ENCODE peak calls at places on chromosomes 3 and 15, in eight cellular contexts. L is left ventricle myocardium inferior; M is tibial artery; Z is HCT116; U is thoracic aorta; G is astrocyte; F is naive thymus-derived CD4-positive, alpha-beta T cell; P is body of pancreas. D is an unnamed sample. For H3K4me1, the result is how much of the 10 kb centered on the place peaks cover.

GRCh38 chr3:11734-12133 is 184.8 kb upstream of the CHL1 start:
- DNase-seq in Z (no peak), U (no peak), F (no peak), L (peak), M (no peak), G (no peak), P (no peak), D (no peak)

GRCh38 chr15:41796457-41796856 is 22.2 kb downstream of the MAPKBP1 start:
- DNase-seq in G (no peak), Z (no peak), L (no peak), U (no peak), F (no peak), M (no peak), P (no peak), D (no peak)

GRCh38 chr3:183802989-183803388 is 22.4 kb downstream of the MAP6D1 start:
- DNase-seq in M (no peak), F (no peak), P (peak), L (no peak), Z (no peak), G (peak), U (no peak), D (no peak)

GRCh38 chr15:96230557-96231181 is 99.8 kb upstream of the NR2F2 start:
- DNase-seq in F (no peak), Z (no peak), U (no peak), M (no peak), L (no peak), P (no peak), G (peak), D (no peak)

GRCh38 chr15:28935316-28935715 is 49.5 kb downstream of the APBA2 start:
- DNase-seq in P (no peak), Z (no peak), F (peak), L (no peak), U (no peak), G (no peak), M (no peak), D (no peak)

GRCh38 chr15:82952156-82953081 is at the start of gene HOMER2:
- DNase-seq in L (peak), Z (no peak), M (no peak), U (no peak), G (peak), F (peak), P (peak), D (no peak)

GRCh38 chr15:67903708-67904107 is 63.9 kb upstream of the RNU6-1 start:
- DNase-seq in F (no peak), L (no peak), P (no peak), M (no peak), U (no peak), Z (no peak), G (no peak), D (no peak)

GRCh38 chr15:69314174-69314573 is 15.5 kb downstream of the PAQR5 start:
- DNase-seq in U (no peak), P (no peak), G (no peak), L (no peak), F (no peak), Z (no peak), M (no peak), D (peak)

GRCh38 chr3:79654019-79654418 is 113.8 kb downstream of the ROBO1 start:
- DNase-seq in G (no peak), L (no peak), F (no peak), Z (no peak), M (no peak), P (no peak), U (no peak), D (no peak)

GRCh38 chr3:105022813-105023212 is 343.9 kb upstream of the ALCAM start:
- DNase-seq in F (no peak), G (no peak), Z (no peak), M (no peak), L (no peak), U (no peak), P (no peak), D (no peak)

GRCh38 chr3:98985406-98985805 is 83.9 kb upstream of the DCBLD2 start:
- DNase-seq in P (no peak), L (no peak), F (no peak), G (no peak), M (no peak), Z (no peak), U (no peak), D (no peak)

GRCh38 chr3:69751118-69751517 is 11.9 kb downstream of the MITF start:
- DNase-seq in L (no peak), Z (no peak), M (no peak), G (no peak), U (no peak), F (no peak), P (no peak), D (no peak)

GRCh38 chr3:107028626-107029025 is 348.6 kb upstream of the CCDC54 start:
- DNase-seq in P (no peak), U (no peak), L (no peak), F (no peak), M (no peak), G (no peak), Z (no peak), D (no peak)

GRCh38 chr3:127233371-127233770 is 40.4 kb downstream of the PRR23E start:
- DNase-seq in Z (no peak), U (no peak), F (peak), M (no peak), G (no peak), P (no peak), L (no peak), D (no peak)

GRCh38 chr3:72659609-72660008 is 188.6 kb downstream of the SHQ1 start:
- DNase-seq in F (no peak), M (no peak), L (no peak), G (no peak), Z (no peak), P (peak), U (no peak), D (no peak)

GRCh38 chr3:170862618-170863374 is 7.2 kb downstream of the RPL22L1 start:
- DNase-seq in G (peak), U (no peak), Z (no peak), P (no peak), M (no peak), L (no peak), F (no peak), D (no peak)

GRCh38 chr3:30333903-30334302 is 272.5 kb upstream of the TGFBR2 start:
- DNase-seq in F (no peak), M (no peak), G (peak), U (no peak), L (no peak), Z (no peak), P (no peak), D (no peak)

GRCh38 chr15:35243758-35244157 is 158.7 kb upstream of the NANOGP8 start:
- DNase-seq in Z (no peak), M (no peak), P (no peak), L (no peak), G (no peak), U (no peak), F (no peak), D (no peak)

GRCh38 chr15:28955160-28955502 is 69.4 kb downstream of the APBA2 start:
- DNase-seq in F (peak), L (no peak), Z (no peak), P (no peak), M (no peak), G (peak), U (no peak), D (no peak)

GRCh38 chr3:312170-312569 is 115.6 kb downstream of the CHL1 start:
- DNase-seq in L (no peak), U (no peak), M (no peak), Z (no peak), F (no peak), G (no peak), P (no peak), D (no peak)

GRCh38 chr3:139425745-139426400 is 36.4 kb upstream of the COPB2 start:
- DNase-seq in U (no peak), F (no peak), Z (no peak), G (no peak), L (no peak), P (no peak), M (no peak), D (no peak)

GRCh38 chr3:184506579-184506978 is 55.0 kb upstream of the EPHB3 start:
- DNase-seq in M (no peak), U (no peak), F (no peak), Z (no peak), G (peak), P (no peak), L (no peak), D (no peak)

GRCh38 chr3:25424238-25425013 is 3.6 kb upstream of the RARB start:
- DNase-seq in F (no peak), P (no peak), Z (no peak), G (no peak), U (no peak), L (no peak), M (no peak), D (no peak)

GRCh38 chr3:187986514-187986934 is 167.4 kb upstream of the LPP start:
- DNase-seq in F (no peak), L (no peak), Z (peak), M (no peak), P (no peak), G (peak), U (no peak), D (no peak)

GRCh38 chr3:134656211-134656800 is 5.5 kb upstream of the KY start:
- DNase-seq in U (no peak), Z (no peak), P (no peak), L (no peak), G (no peak), F (no peak), M (no peak), D (no peak)

GRCh38 chr3:149015383-149015782 is 24.0 kb downstream of the GYG1 start:
- DNase-seq in Z (no peak), M (no peak), U (no peak), G (no peak), F (no peak), L (no peak), P (no peak), D (no peak)

GRCh38 chr3:13419356-13420050 is 619 bp downstream of the NUP210 start:
- DNase-seq in F (peak), Z (no peak), P (peak), U (no peak), G (no peak), L (peak), M (no peak), D (no peak)

GRCh38 chr15:100759116-100759515 is 120.5 kb upstream of the ALDH1A3 start:
- DNase-seq in P (no peak), L (no peak), M (no peak), G (peak), U (no peak), F (no peak), Z (no peak), D (no peak)

DNA sequence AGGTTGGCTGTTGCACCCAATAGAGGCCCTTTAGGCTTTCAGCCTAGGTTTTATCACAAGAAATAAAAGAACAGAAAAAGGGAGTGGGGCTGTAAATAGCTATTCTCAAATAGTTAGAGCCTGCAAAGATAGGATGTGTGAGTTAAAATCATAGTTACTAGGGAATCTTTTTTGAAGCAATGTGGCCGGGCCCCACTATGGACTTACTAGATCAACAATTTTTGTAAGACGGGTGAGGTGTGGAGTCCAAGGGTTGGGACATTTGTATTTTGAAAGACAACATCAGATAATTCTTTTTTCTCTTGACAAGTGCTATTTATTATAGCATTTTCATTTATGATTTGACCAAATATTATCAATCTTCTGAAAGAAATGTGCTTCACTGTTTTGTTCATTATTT is 5.8 kb downstream of the NECTIN3 start:
- DNase-seq in M (no peak), G (no peak), P (no peak), U (no peak), L (no peak), F (no peak), Z (no peak), D (no peak)
- H3K4me1 ChIP-seq in M (under half), G (under half), P (under half), U (under half), L (under half), F (under half), Z (half or more), D (under half)

GRCh38 chr3:8458235-8458634 is 43.4 kb upstream of the LMCD1 start:
- DNase-seq in P (no peak), F (no peak), G (peak), M (no peak), L (no peak), U (no peak), Z (no peak), D (no peak)

GRCh38 chr3:8455451-8456117 is 46.0 kb upstream of the LMCD1 start:
- DNase-seq in G (no peak), L (no peak), F (no peak), Z (no peak), M (no peak), P (no peak), U (no peak), D (no peak)

GRCh38 chr3:8458711-8459110 is 42.9 kb upstream of the LMCD1 start:
- DNase-seq in F (no peak), L (no peak), G (peak), M (peak), Z (no peak), P (no peak), U (peak), D (no peak)

GRCh38 chr3:8457039-8457438 is 44.6 kb upstream of the LMCD1 start:
- DNase-seq in L (no peak), G (peak), M (no peak), F (no peak), U (no peak), Z (no peak), P (no peak), D (no peak)

GRCh38 chr3:8456118-8456811 is 45.4 kb upstream of the LMCD1 start:
- DNase-seq in M (no peak), U (no peak), P (no peak), L (no peak), F (no peak), G (peak), Z (no peak), D (no peak)
- H3K4me1 ChIP-seq in M (under half), U (half or more), P (under half), L (under half), F (under half), G (under half), Z (under half), D (under half)

DNA sequence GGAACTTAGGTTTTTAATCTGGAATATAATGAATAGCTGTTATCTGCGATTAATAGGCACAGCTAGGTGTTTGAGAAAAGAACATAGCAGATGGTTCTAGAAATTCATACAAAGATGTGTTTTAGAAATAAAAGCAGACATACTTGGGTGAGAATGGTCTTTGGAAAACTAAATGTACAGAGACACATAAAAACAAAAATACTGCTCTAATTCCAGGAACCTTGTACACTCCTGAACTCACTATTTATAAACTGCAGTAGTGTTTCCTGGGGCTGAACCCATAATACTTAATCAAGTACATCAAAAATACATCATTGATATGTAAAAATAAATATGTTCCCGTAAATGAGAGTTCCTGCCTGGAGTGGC is 105.5 kb downstream of the OXNAD1 start:
- DNase-seq in P (no peak), U (no peak), Z (no peak), L (no peak), M (no peak), G (no peak), F (no peak), D (no peak)
- H3K4me1 ChIP-seq in P (under half), U (under half), Z (under half), L (half or more), M (under half), G (under half), F (under half), D (under half)

GRCh38 chr3:51969841-51970240 is 2.6 kb upstream of the PCBP4 start:
- DNase-seq in U (no peak), M (no peak), F (no peak), Z (no peak), L (no peak), G (no peak), P (no peak), D (no peak)

GRCh38 chr3:51966941-51967383 is 292 bp downstream of the PCBP4 start:
- DNase-seq in P (no peak), U (no peak), G (no peak), F (peak), M (no peak), Z (no peak), L (no peak), D (no peak)

GRCh38 chr3:51968883-51969674 is 1.8 kb upstream of the PCBP4 start:
- DNase-seq in Z (no peak), P (no peak), F (no peak), L (no peak), G (no peak), U (no peak), M (no peak), D (no peak)

GRCh38 chr3:51967384-51968174 is at the start of gene PCBP4:
- DNase-seq in F (peak), U (no peak), M (peak), Z (no peak), G (no peak), P (peak), L (peak), D (peak)

GRCh38 chr3:51968175-51968681 is 974 bp upstream of the PCBP4 start:
- DNase-seq in F (no peak), M (no peak), G (no peak), P (no peak), Z (no peak), U (no peak), L (no peak), D (no peak)
- H3K4me1 ChIP-seq in F (under half), M (under half), G (under half), P (half or more), Z (half or more), U (under half), L (half or more), D (under half)

GRCh38 chr3:71101014-71101413 is 482.5 kb downstream of the FOXP1 start:
- DNase-seq in Z (no peak), P (no peak), M (no peak), F (no peak), G (peak), U (no peak), L (no peak), D (no peak)
- H3K4me1 ChIP-seq in Z (under half), P (half or more), M (under half), F (half or more), G (half or more), U (half or more), L (half or more), D (under half)

GRCh38 chr3:6622712-6623111 is 238.2 kb upstream of the GRM7 start:
- DNase-seq in G (no peak), Z (no peak), P (no peak), M (no peak), F (no peak), U (no peak), L (no peak), D (no peak)
- H3K4me1 ChIP-seq in G (under half), Z (under half), P (under half), M (under half), F (under half), U (under half), L (under half), D (under half)